ENCODE peak calls at places on chromosomes 7 and 10, in five cellular contexts. G is IMR-90, Y is tibial nerve, E is testis, X is ovary. W is an unnamed sample.

GRCh38 chr7:26440993-26441636 is 149.5 kb downstream of the SNX10 start:
- DNase-seq in X (no peak), Y (no peak), G (no peak), E (no peak), W (no peak)

GRCh38 chr7:134948736-134949135 is 37.6 kb upstream of the AGBL3 start:
- DNase-seq in G (peak), Y (no peak), E (no peak), X (no peak), W (no peak)

GRCh38 chr10:48598243-48598935 is 6.5 kb downstream of the ARHGAP22 start:
- DNase-seq in X (no peak), G (no peak), Y (no peak), E (no peak), W (no peak)

GRCh38 chr10:128568979-128569378 is 442.8 kb upstream of the MKI67 start:
- DNase-seq in E (no peak), X (no peak), G (no peak), Y (no peak), W (no peak)

GRCh38 chr7:22087861-22088260 is 142.2 kb upstream of the CDCA7L start:
- DNase-seq in G (no peak), X (no peak), Y (no peak), E (no peak), W (no peak)

GRCh38 chr10:73763343-73763742 is 18.5 kb upstream of the CHCHD1 start:
- DNase-seq in X (no peak), Y (no peak), G (no peak), E (no peak), W (no peak)

GRCh38 chr10:32386623-32387022 is 39.7 kb upstream of the EPC1 start:
- DNase-seq in X (no peak), G (peak), E (no peak), Y (no peak), W (no peak)

GRCh38 chr7:76294344-76295024 is 8.0 kb upstream of the HSPB1 start:
- DNase-seq in Y (peak), X (peak), G (peak), E (peak), W (peak)

GRCh38 chr10:88892223-88892967 is 12.3 kb downstream of the STAMBPL1 start:
- DNase-seq in X (no peak), Y (no peak), E (no peak), G (peak), W (no peak)

GRCh38 chr10:79137826-79138225 is 69.1 kb downstream of the ZMIZ1 start:
- DNase-seq in G (peak), E (no peak), Y (no peak), X (peak), W (no peak)

GRCh38 chr10:87817291-87817872 is 644 bp downstream of the ATAD1 start:
- DNase-seq in G (peak), Y (no peak), X (no peak), E (no peak), W (no peak)

GRCh38 chr7:32588657-32589056 is 93.4 kb downstream of the AVL9 start:
- DNase-seq in E (no peak), X (no peak), Y (no peak), G (peak), W (peak)

GRCh38 chr10:11300563-11300962 is 282.9 kb downstream of the CELF2 start:
- DNase-seq in X (no peak), E (no peak), Y (no peak), G (no peak), W (no peak)

GRCh38 chr10:11302181-11302580 is 284.5 kb downstream of the CELF2 start:
- DNase-seq in E (no peak), Y (no peak), G (no peak), X (no peak), W (no peak)

GRCh38 chr10:11300071-11300470 is 282.4 kb downstream of the CELF2 start:
- DNase-seq in G (no peak), E (no peak), Y (no peak), X (no peak), W (no peak)

GRCh38 chr10:11303671-11304170 is 286.0 kb downstream of the CELF2 start:
- DNase-seq in Y (no peak), X (no peak), E (no peak), G (no peak), W (no peak)

DNA sequence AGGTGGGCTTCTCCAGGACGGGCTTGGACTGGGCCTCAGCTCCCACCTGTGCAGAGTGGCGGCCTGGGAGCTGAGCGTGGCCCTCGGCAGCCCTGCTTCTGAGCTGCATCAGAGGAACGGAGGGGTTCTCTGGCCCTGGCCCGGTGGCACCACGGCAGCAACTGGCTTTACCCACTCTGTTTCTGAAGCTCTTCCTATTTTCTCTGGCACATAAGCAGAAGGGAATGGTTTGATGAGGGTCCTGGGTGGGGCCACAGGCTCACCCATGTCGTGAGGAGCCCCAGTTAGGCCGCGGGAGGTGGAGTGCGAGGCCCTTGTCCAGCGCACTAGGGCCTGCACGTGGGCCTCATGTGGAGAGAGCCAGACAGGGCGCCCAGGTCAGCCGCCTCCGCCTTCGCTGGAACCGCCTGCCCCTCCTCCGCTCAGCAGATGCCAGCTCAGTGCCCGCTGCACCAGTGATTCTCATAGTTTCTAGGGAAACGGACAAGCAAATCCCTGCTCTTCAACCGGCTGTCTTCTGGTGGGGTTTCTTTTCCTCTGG is 284.0 kb downstream of the CELF2 start:
- DNase-seq in G (no peak), E (no peak), Y (no peak), X (no peak), W (no peak)
- TF ChIP-seq POLR2A in G (no peak), E (no peak), Y (no peak), X (no peak), W (no peak)

GRCh38 chr10:86727992-86728559 is 28.3 kb upstream of the BMPR1A start:
- DNase-seq in X (no peak), E (no peak), G (no peak), Y (no peak), W (no peak)
- TF ChIP-seq POLR2A in X (no peak), E (no peak), G (no peak), Y (no peak), W (no peak)

GRCh38 chr10:43648083-43648391 is 644 bp downstream of the ZNF32 start:
- DNase-seq in G (no peak), X (no peak), E (no peak), Y (no peak), W (no peak)
- TF ChIP-seq POLR2A in G (no peak), X (no peak), E (no peak), Y (no peak), W (no peak)

GRCh38 chr10:103231047-103231551 is 14.6 kb upstream of the RPEL1 start:
- DNase-seq in X (no peak), G (peak), Y (no peak), E (peak), W (peak)
- TF ChIP-seq POLR2A in X (no peak), G (no peak), Y (no peak), E (no peak), W (no peak)

GRCh38 chr7:99396914-99397631 is 11.3 kb downstream of the PDAP1 start:
- DNase-seq in Y (no peak), X (no peak), E (no peak), G (no peak), W (no peak)

GRCh38 chr7:99395616-99396327 is 12.6 kb downstream of the PDAP1 start:
- DNase-seq in Y (no peak), E (no peak), G (no peak), X (no peak), W (no peak)

GRCh38 chr7:99399597-99399996 is 8.8 kb downstream of the PDAP1 start:
- DNase-seq in X (no peak), G (no peak), E (no peak), Y (no peak), W (no peak)

GRCh38 chr7:99398891-99399445 is 9.4 kb downstream of the PDAP1 start:
- DNase-seq in G (no peak), E (no peak), Y (no peak), X (no peak), W (no peak)

GRCh38 chr7:99397632-99397983 is 10.8 kb downstream of the PDAP1 start:
- DNase-seq in G (no peak), E (no peak), Y (no peak), X (no peak), W (no peak)
- TF ChIP-seq POLR2A in G (no peak), E (no peak), Y (no peak), X (no peak), W (no peak)

DNA sequence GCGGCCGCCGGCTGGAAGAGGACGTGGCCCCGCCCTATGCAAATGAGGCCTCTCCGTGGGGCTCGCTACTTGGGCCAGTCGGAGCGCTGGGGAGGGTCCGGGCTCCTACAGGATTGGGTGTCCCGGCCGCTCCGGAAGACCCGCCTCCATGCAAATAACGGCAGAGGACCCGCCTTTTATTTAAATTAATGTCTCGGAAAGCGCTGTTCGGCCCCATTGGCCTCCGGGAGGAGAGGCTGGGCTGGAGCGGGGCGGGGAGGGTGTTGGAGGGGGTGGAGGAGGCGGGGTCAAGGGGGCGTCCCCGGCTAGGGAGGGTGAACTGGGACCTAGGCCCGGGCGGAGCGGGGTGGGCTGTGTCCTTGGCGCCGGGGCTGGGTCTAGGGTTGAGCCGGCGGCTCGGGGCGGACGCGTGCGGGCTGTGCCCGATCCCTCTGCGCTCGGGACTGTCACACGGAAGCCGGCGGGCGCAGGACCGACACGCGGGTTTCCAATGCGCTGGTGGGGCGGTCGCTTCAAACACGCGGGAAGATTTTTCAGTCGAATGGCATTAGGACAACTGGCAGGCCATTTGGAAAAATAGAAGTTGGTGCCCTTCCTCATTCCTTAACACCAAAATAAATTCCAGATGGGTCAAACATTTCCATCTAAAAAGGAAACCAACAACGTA is 344 bp upstream of the POLM start:
- DNase-seq in E (peak), Y (peak), X (peak), G (peak), W (peak)
- TF ChIP-seq POLR2A in E (no peak), Y (peak), X (peak), G (no peak), W (peak)

GRCh38 chr7:100818825-100819224 is 8.5 kb downstream of the EPHB4 start:
- DNase-seq in E (no peak), X (no peak), Y (no peak), G (no peak), W (no peak)
- TF ChIP-seq POLR2A in E (no peak), X (no peak), Y (no peak), G (no peak), W (no peak)

DNA sequence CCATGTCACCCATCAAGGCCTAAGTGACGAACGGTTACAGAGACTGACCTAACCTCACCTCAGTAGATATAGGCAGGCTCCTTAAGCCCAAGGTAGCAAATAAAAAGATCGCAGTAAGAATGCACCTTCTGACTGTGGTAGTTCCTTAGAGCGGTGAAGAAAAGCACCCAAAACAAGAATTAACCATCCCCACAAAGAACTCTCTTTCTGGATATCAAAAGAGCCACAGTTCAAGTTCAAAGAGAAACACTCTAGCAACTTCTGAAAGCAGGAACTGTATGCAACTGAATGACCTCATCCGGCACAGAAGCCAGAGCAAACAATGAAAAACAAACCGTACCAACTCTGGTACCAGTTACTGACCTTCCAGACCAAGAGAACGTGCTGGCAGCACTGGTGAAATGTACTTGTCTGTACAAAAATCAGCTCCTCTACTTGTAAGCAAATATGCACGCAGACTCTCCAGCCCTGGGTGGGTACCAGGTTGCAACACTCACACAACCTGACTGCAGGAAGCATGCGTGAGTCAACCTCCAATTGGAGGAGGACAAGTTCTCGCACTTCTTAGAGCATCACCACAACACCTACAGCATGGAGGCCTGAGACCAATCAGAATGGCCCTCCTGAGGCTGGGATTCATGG is 202.7 kb downstream of the FAM107B start:
- DNase-seq in E (peak), Y (no peak), G (peak), X (no peak), W (no peak)
- TF ChIP-seq POLR2A in E (no peak), Y (no peak), G (no peak), X (no peak), W (no peak)

W was measured in H54.